ENCODE peak calls at places on chromosomes 13 and 19, in four cellular contexts. One of them, this sample, is unnamed.
A peak's percentile ranks its signal among the peaks of the same experiment; 100 is the strongest.

GRCh38 chr13:101301053-101301452 is 115.3 kb downstream of the NALCN start:
- DNase-seq in K562: no peak
- DNase-seq in WTC11: no peak
- DNase-seq in HepG2: no peak
- DNase-seq in this sample: no peak

GRCh38 chr13:94369862-94370491 is 109.5 kb downstream of the DCT start:
- DNase-seq in K562: no peak
- DNase-seq in WTC11: no peak
- DNase-seq in HepG2: no peak
- DNase-seq in this sample: no peak

GRCh38 chr13:67143544-67144115 is 86.5 kb downstream of the PCDH9 start:
- DNase-seq in K562: no peak
- DNase-seq in WTC11: no peak
- DNase-seq in HepG2: no peak
- DNase-seq in this sample: no peak

GRCh38 chr19:42352216-42352892 is 26.9 kb downstream of the MEGF8 start:
- DNase-seq in K562: peak; percentile 36
- DNase-seq in WTC11: no peak
- DNase-seq in HepG2: no peak
- DNase-seq in this sample: no peak

GRCh38 chr19:34645551-34645950 is 31.4 kb downstream of the SCGB2B2 start:
- DNase-seq in K562: no peak
- DNase-seq in WTC11: no peak
- DNase-seq in HepG2: no peak
- DNase-seq in this sample: no peak

GRCh38 chr19:48329167-48329891 is 4.0 kb downstream of the EMP3 start:
- DNase-seq in K562: peak; percentile 69
- DNase-seq in WTC11: peak; percentile 39
- DNase-seq in HepG2: no peak
- DNase-seq in this sample: no peak

GRCh38 chr19:10517361-10517759 is at the start of gene S1PR5:
- DNase-seq in K562: peak; percentile 34
- DNase-seq in WTC11: peak; percentile 54
- DNase-seq in HepG2: no peak
- DNase-seq in this sample: peak; percentile 53

GRCh38 chr13:99269627-99270252 is 11.6 kb upstream of the GPR18 start:
- DNase-seq in K562: peak; percentile 56
- DNase-seq in WTC11: no peak
- DNase-seq in HepG2: peak; percentile 25
- DNase-seq in this sample: no peak

GRCh38 chr13:19818223-19818842 is 35.6 kb upstream of the PSPC1 start:
- DNase-seq in K562: peak; percentile 48
- DNase-seq in WTC11: peak; percentile 95
- DNase-seq in HepG2: peak; percentile 4
- DNase-seq in this sample: peak; percentile 16

GRCh38 chr13:57340878-57341277 is 173.9 kb downstream of the PRR20E start:
- DNase-seq in K562: no peak
- DNase-seq in WTC11: no peak
- DNase-seq in HepG2: no peak
- DNase-seq in this sample: no peak

GRCh38 chr19:2261438-2262172 is 5.4 kb upstream of the JSRP1 start:
- DNase-seq in K562: peak; percentile 79
- DNase-seq in WTC11: peak; percentile 74
- DNase-seq in HepG2: no peak
- DNase-seq in this sample: no peak

GRCh38 chr19:2140193-2140545 is 11.2 kb downstream of the AP3D1 start:
- DNase-seq in K562: no peak
- DNase-seq in WTC11: no peak
- DNase-seq in HepG2: no peak
- DNase-seq in this sample: no peak

GRCh38 chr13:27770809-27771208 is 21.5 kb upstream of the GSX1 start:
- DNase-seq in K562: peak; percentile 26
- DNase-seq in WTC11: peak; percentile 56
- DNase-seq in HepG2: peak; percentile 42
- DNase-seq in this sample: peak; percentile 43

GRCh38 chr19:58361900-58362271 is 665 bp downstream of the ZNF497 start:
- DNase-seq in K562: peak; percentile 68
- DNase-seq in WTC11: no peak
- DNase-seq in HepG2: peak; percentile 49
- DNase-seq in this sample: peak; percentile 46

GRCh38 chr13:33797622-33798021 is 20.3 kb upstream of the RFC3 start:
- DNase-seq in K562: no peak
- DNase-seq in WTC11: no peak
- DNase-seq in HepG2: no peak
- DNase-seq in this sample: no peak

GRCh38 chr13:34256236-34256635 is 438.3 kb downstream of the RFC3 start:
- DNase-seq in K562: no peak
- DNase-seq in WTC11: no peak
- DNase-seq in HepG2: no peak
- DNase-seq in this sample: no peak

GRCh38 chr19:17610384-17610783 is 54.9 kb downstream of the COLGALT1 start:
- DNase-seq in K562: peak; percentile 77
- DNase-seq in WTC11: no peak
- DNase-seq in HepG2: peak; percentile 37
- DNase-seq in this sample: peak; percentile 67

GRCh38 chr13:94988654-94989053 is 276.3 kb upstream of the SOX21 start:
- DNase-seq in K562: peak; percentile 7
- DNase-seq in WTC11: no peak
- DNase-seq in HepG2: peak; percentile 7
- DNase-seq in this sample: peak; percentile 15

GRCh38 chr19:35144600-35145436 is 1.8 kb downstream of the FXYD7 start:
- DNase-seq in K562: peak; percentile 95
- DNase-seq in WTC11: peak; percentile 86
- DNase-seq in HepG2: no peak
- DNase-seq in this sample: peak; percentile 49

GRCh38 chr13:76879876-76880270 is 6.3 kb downstream of the KCTD12 start:
- DNase-seq in K562: no peak
- DNase-seq in WTC11: no peak
- DNase-seq in HepG2: no peak
- DNase-seq in this sample: no peak

GRCh38 chr13:110683203-110683883 is 22.6 kb downstream of the CARS2 start:
- DNase-seq in K562: peak; percentile 11
- DNase-seq in WTC11: no peak
- DNase-seq in HepG2: peak; percentile 52
- DNase-seq in this sample: no peak

GRCh38 chr19:6717441-6717971 is 2.9 kb downstream of the C3 start:
- DNase-seq in K562: no peak
- DNase-seq in WTC11: no peak
- DNase-seq in HepG2: no peak
- DNase-seq in this sample: no peak

GRCh38 chr19:46201413-46202310 is 27.9 kb upstream of the IGFL1 start:
- DNase-seq in K562: peak; percentile 27
- DNase-seq in WTC11: no peak
- DNase-seq in HepG2: no peak
- DNase-seq in this sample: no peak

GRCh38 chr19:43450545-43450997 is 14.8 kb downstream of the LYPD3 start:
- DNase-seq in K562: no peak
- DNase-seq in WTC11: no peak
- DNase-seq in HepG2: no peak
- DNase-seq in this sample: no peak

GRCh38 chr19:4590559-4590958 is 31.1 kb upstream of the SEMA6B start:
- DNase-seq in K562: no peak
- DNase-seq in WTC11: no peak
- DNase-seq in HepG2: no peak
- DNase-seq in this sample: no peak

GRCh38 chr19:5271145-5271544 is 69.5 kb downstream of the PTPRS start:
- DNase-seq in K562: no peak
- DNase-seq in WTC11: no peak
- DNase-seq in HepG2: no peak
- DNase-seq in this sample: peak; percentile 36

GRCh38 chr19:10238172-10238783 is 7.1 kb upstream of the S1PR2 start:
- DNase-seq in K562: no peak
- DNase-seq in WTC11: no peak
- DNase-seq in HepG2: peak; percentile 83
- DNase-seq in this sample: no peak

GRCh38 chr13:74280093-74280794 is 146.0 kb upstream of the KLF12 start:
- DNase-seq in K562: no peak
- DNase-seq in WTC11: no peak
- DNase-seq in HepG2: no peak
- DNase-seq in this sample: no peak

GRCh38 chr19:44745386-44745831 is 3.1 kb upstream of the BCL3 start:
- DNase-seq in K562: peak; percentile 51
- DNase-seq in WTC11: peak; percentile 41
- DNase-seq in HepG2: no peak
- DNase-seq in this sample: no peak

GRCh38 chr13:65461590-65461989 is 1768.5 kb downstream of the PCDH9 start:
- DNase-seq in K562: peak; percentile 2
- DNase-seq in WTC11: no peak
- DNase-seq in HepG2: no peak
- DNase-seq in this sample: peak; percentile 30

GRCh38 chr19:30228113-30228725 is 144.0 kb upstream of the ZNF536 start:
- DNase-seq in K562: no peak
- DNase-seq in WTC11: peak; percentile 31
- DNase-seq in HepG2: no peak
- DNase-seq in this sample: peak; percentile 39

GRCh38 chr19:50669319-50670101 is 20.3 kb downstream of the C19orf81 start:
- DNase-seq in K562: peak; percentile 75
- DNase-seq in WTC11: no peak
- DNase-seq in HepG2: no peak
- DNase-seq in this sample: peak; percentile 60

GRCh38 chr19:1069009-1069779 is 2.2 kb downstream of the ARHGAP45 start:
- DNase-seq in K562: no peak
- DNase-seq in WTC11: no peak
- DNase-seq in HepG2: no peak
- DNase-seq in this sample: no peak

GRCh38 chr13:94227255-94227879 is 252.1 kb downstream of the DCT start:
- DNase-seq in K562: no peak
- DNase-seq in WTC11: no peak
- DNase-seq in HepG2: no peak
- DNase-seq in this sample: no peak

GRCh38 chr13:98429977-98430785 is 146.7 kb downstream of the STK24 start:
- DNase-seq in K562: no peak
- DNase-seq in WTC11: no peak
- DNase-seq in HepG2: no peak
- DNase-seq in this sample: no peak

GRCh38 chr19:16897572-16898056 is 8.8 kb downstream of the F2RL3 start:
- DNase-seq in K562: no peak
- DNase-seq in WTC11: no peak
- DNase-seq in HepG2: no peak
- DNase-seq in this sample: no peak

GRCh38 chr13:23579072-23579885 is 9.1 kb downstream of the TNFRSF19 start:
- DNase-seq in K562: peak; percentile 79
- DNase-seq in WTC11: peak; percentile 95
- DNase-seq in HepG2: peak; percentile 79
- DNase-seq in this sample: peak; percentile 86
- TF ChIP-seq ELF4 in K562: no peak
- TF ChIP-seq ELF4 in WTC11: no peak
- TF ChIP-seq ELF4 in HepG2: no peak
- TF ChIP-seq ELF4 in this sample: no peak

GRCh38 chr13:31952641-31953380 is 78.8 kb upstream of the FRY start:
- DNase-seq in K562: no peak
- DNase-seq in WTC11: no peak
- DNase-seq in HepG2: no peak
- DNase-seq in this sample: no peak

GRCh38 chr13:31962661-31963345 is 68.8 kb upstream of the FRY start:
- DNase-seq in K562: peak; percentile 1
- DNase-seq in WTC11: no peak
- DNase-seq in HepG2: peak; percentile 29
- DNase-seq in this sample: no peak

GRCh38 chr13:31957772-31958171 is 73.8 kb upstream of the FRY start:
- DNase-seq in K562: no peak
- DNase-seq in WTC11: no peak
- DNase-seq in HepG2: no peak
- DNase-seq in this sample: no peak

GRCh38 chr13:31955745-31956144 is 75.8 kb upstream of the FRY start:
- DNase-seq in K562: no peak
- DNase-seq in WTC11: no peak
- DNase-seq in HepG2: no peak
- DNase-seq in this sample: no peak

GRCh38 chr13:31956944-31957644 is 74.5 kb upstream of the FRY start:
- DNase-seq in K562: no peak
- DNase-seq in WTC11: no peak
- DNase-seq in HepG2: no peak
- DNase-seq in this sample: no peak
- TF ChIP-seq SP1 in K562: no peak
- TF ChIP-seq SP1 in WTC11: no peak
- TF ChIP-seq SP1 in HepG2: no peak
- TF ChIP-seq SP1 in this sample: no peak

DNA sequence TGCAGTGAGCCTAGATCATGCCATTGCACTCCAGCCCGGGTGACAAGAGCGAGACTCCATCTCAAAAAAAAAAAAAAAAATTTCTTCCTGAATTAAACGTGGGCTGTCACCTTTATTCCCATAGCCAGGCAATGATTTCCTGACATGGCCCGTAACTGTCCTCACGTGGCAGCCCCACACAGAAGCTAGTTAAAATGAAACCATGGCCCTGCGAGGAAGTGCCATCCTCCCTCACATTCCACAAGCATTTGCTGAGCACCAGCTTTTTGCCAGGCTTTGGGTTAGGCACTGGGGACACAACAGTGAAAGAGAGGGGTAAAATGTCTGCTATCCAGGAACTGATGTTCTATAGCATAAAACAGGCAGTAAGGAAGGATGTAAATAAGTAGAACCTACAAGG is 13.2 kb upstream of the FBXO27 start:
- DNase-seq in K562: no peak
- DNase-seq in WTC11: no peak
- DNase-seq in HepG2: no peak
- DNase-seq in this sample: no peak
- TF ChIP-seq ELF4 in K562: no peak
- TF ChIP-seq ELF4 in WTC11: no peak
- TF ChIP-seq ELF4 in HepG2: no peak
- TF ChIP-seq ELF4 in this sample: no peak

GRCh38 chr13:112859128-112859816 is 109.7 kb upstream of the MCF2L start:
- DNase-seq in K562: no peak
- DNase-seq in WTC11: no peak
- DNase-seq in HepG2: no peak
- DNase-seq in this sample: no peak

GRCh38 chr13:112857914-112858490 is 111.0 kb upstream of the MCF2L start:
- DNase-seq in K562: no peak
- DNase-seq in WTC11: no peak
- DNase-seq in HepG2: no peak
- DNase-seq in this sample: no peak

GRCh38 chr13:112861876-112862615 is 107.0 kb upstream of the MCF2L start:
- DNase-seq in K562: no peak
- DNase-seq in WTC11: no peak
- DNase-seq in HepG2: no peak
- DNase-seq in this sample: no peak

GRCh38 chr13:112855859-112856258 is 113.2 kb upstream of the MCF2L start:
- DNase-seq in K562: no peak
- DNase-seq in WTC11: no peak
- DNase-seq in HepG2: no peak
- DNase-seq in this sample: no peak

GRCh38 chr13:112859817-112860190 is 109.2 kb upstream of the MCF2L start:
- DNase-seq in K562: no peak
- DNase-seq in WTC11: no peak
- DNase-seq in HepG2: no peak
- DNase-seq in this sample: no peak
- TF ChIP-seq SP1 in K562: no peak
- TF ChIP-seq SP1 in WTC11: no peak
- TF ChIP-seq SP1 in HepG2: no peak
- TF ChIP-seq SP1 in this sample: no peak